ENCODE peak calls at places on chromosomes 13 and 19, in seven cellular contexts. A, I, H, Q, N, R and W are unnamed samples.

GRCh38 chr19:51824603-51825002 is 29.6 kb downstream of the FPR3 start:
- DNase-seq in A (no peak), I (no peak), H (no peak), Q (no peak), N (no peak), R (no peak), W (no peak)

GRCh38 chr13:31045621-31046081 is 113.2 kb downstream of the TEX26 start:
- DNase-seq in A (peak; percentile 17), I (no peak), H (peak; percentile 52), Q (peak; percentile 95), N (peak; percentile 90), R (peak; percentile 93), W (peak; percentile 50)

GRCh38 chr13:47277774-47278173 is 380.9 kb upstream of the HTR2A start:
- DNase-seq in A (no peak), I (no peak), H (no peak), Q (peak; percentile 27), N (no peak), R (peak; percentile 56), W (no peak)

GRCh38 chr13:107832521-107833095 is 382.7 kb downstream of the LIG4 start:
- DNase-seq in A (no peak), I (no peak), H (no peak), Q (no peak), N (no peak), R (no peak), W (no peak)

GRCh38 chr19:3183721-3184641 is 1.7 kb upstream of the NCLN start:
- DNase-seq in A (no peak), I (no peak), H (no peak), Q (no peak), N (no peak), R (no peak), W (no peak)

GRCh38 chr19:11530432-11530831 is 1.5 kb upstream of the ECSIT start:
- DNase-seq in A (no peak), I (peak; percentile 42), H (no peak), Q (peak; percentile 88), N (peak; percentile 87), R (peak; percentile 90), W (peak; percentile 28)

GRCh38 chr19:10238172-10238783 is 7.1 kb upstream of the S1PR2 start:
- DNase-seq in A (no peak), I (no peak), H (no peak), Q (peak; percentile 98), N (peak; percentile 75), R (peak; percentile 94), W (no peak)

GRCh38 chr13:29849071-29849541 is 1.3 kb downstream of the UBL3 start:
- DNase-seq in A (peak; percentile 28), I (peak; percentile 44), H (no peak), Q (peak; percentile 22), N (no peak), R (peak; percentile 39), W (no peak)

GRCh38 chr13:95527955-95528354 is 24.6 kb upstream of the CLDN10 start:
- DNase-seq in A (no peak), I (no peak), H (no peak), Q (no peak), N (no peak), R (no peak), W (no peak)

GRCh38 chr19:47479701-47480503 is 4.1 kb downstream of the KPTN start:
- DNase-seq in A (no peak), I (no peak), H (no peak), Q (peak; percentile 13), N (peak; percentile 82), R (peak; percentile 28), W (no peak)

GRCh38 chr13:40469581-40470282 is 196.7 kb downstream of the FOXO1 start:
- DNase-seq in A (no peak), I (no peak), H (no peak), Q (peak; percentile 76), N (no peak), R (no peak), W (no peak)

GRCh38 chr13:24218977-24219376 is 58.5 kb downstream of the SPATA13 start:
- DNase-seq in A (no peak), I (no peak), H (no peak), Q (peak; percentile 70), N (no peak), R (no peak), W (no peak)

GRCh38 chr13:25971499-25972145 is 80.2 kb downstream of the SHISA2 start:
- DNase-seq in A (no peak), I (no peak), H (peak; percentile 44), Q (no peak), N (no peak), R (no peak), W (no peak)

GRCh38 chr19:17455711-17456123 is 5.0 kb downstream of the NXNL1 start:
- DNase-seq in A (no peak), I (peak; percentile 45), H (no peak), Q (no peak), N (peak; percentile 70), R (no peak), W (no peak)

GRCh38 chr13:104757712-104758111 is 1691.5 kb upstream of the SLC10A2 start:
- DNase-seq in A (no peak), I (no peak), H (no peak), Q (no peak), N (no peak), R (no peak), W (no peak)

GRCh38 chr19:3479177-3479818 is 1.0 kb downstream of the SMIM24 start:
- DNase-seq in A (peak; percentile 79), I (peak; percentile 82), H (peak; percentile 22), Q (no peak), N (no peak), R (peak; percentile 27), W (no peak)

GRCh38 chr19:14059093-14059480 is 2.8 kb downstream of the PALM3 start:
- DNase-seq in A (peak; percentile 86), I (peak; percentile 76), H (peak; percentile 37), Q (no peak), N (peak; percentile 67), R (no peak), W (no peak)

GRCh38 chr13:28147489-28147888 is 9.1 kb downstream of the PAN3 start:
- DNase-seq in A (no peak), I (no peak), H (no peak), Q (no peak), N (no peak), R (peak; percentile 38), W (no peak)

GRCh38 chr19:11382898-11383705 is 1.0 kb downstream of the EPOR start:
- DNase-seq in A (peak; percentile 77), I (peak; percentile 81), H (no peak), Q (peak; percentile 41), N (peak; percentile 85), R (no peak), W (no peak)

GRCh38 chr19:39514840-39515550 is at the start of gene SELENOV:
- DNase-seq in A (peak; percentile 44), I (peak; percentile 77), H (no peak), Q (peak; percentile 5), N (no peak), R (no peak), W (no peak)

GRCh38 chr19:49857834-49858590 is 7.1 kb downstream of the PTOV1 start:
- DNase-seq in A (no peak), I (no peak), H (no peak), Q (no peak), N (peak; percentile 63), R (no peak), W (no peak)

GRCh38 chr13:53784331-53784730 is 755.7 kb downstream of the OLFM4 start:
- DNase-seq in A (no peak), I (no peak), H (no peak), Q (no peak), N (no peak), R (no peak), W (no peak)

DNA sequence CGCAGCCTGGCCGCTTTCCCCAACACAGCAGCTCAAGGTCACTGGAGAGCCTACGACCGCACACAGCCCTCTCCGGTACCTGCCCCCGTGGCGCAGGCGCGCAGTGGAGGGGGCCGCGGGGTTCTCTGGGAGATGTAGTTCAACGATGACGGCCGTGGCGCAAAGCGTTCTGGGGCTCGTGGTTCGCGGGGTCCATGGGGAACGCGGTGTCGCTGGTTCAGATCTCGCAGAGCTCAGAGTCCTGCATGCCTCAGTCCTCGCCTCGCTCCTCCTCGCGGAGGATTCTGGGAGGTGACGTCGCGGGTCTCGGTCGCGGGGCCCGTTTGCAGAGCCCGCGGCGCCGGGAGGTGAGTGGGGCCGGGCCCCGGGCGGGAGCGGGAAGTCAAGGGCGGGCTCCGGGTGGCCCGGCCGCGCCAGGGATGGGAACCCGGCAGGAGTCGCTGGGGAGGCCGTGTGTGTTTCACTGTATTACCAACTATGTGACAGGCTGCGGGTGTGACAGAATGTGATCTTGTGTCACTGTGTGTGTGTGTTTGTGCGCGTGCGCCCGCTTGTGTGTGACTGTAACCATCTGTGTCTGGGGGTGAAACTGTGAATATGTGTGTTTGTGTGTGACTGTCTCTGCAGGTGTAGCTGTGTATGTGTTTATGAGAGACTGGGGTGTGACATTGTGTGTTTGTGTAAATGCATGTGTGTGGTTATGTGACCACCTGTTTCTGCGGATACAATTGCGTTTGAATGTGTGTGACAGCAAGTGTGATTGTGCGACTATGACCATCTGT is at the start of gene ZNF527:
- DNase-seq in A (peak; percentile 95), I (peak; percentile 96), H (peak; percentile 95), Q (peak; percentile 97), N (peak; percentile 98), R (peak; percentile 96), W (peak; percentile 93)
- TF ChIP-seq CTCF in A (no peak), I (peak; percentile 12), H (no peak), Q (no peak), N (peak; percentile 8), R (no peak), W (no peak)

GRCh38 chr13:93227280-93227905 is 786 bp downstream of the GPC6 start:
- DNase-seq in A (no peak), I (no peak), H (no peak), Q (peak; percentile 67), N (no peak), R (peak; percentile 46), W (no peak)
- TF ChIP-seq CTCF in A (no peak), I (no peak), H (no peak), Q (no peak), N (no peak), R (no peak), W (no peak)

DNA sequence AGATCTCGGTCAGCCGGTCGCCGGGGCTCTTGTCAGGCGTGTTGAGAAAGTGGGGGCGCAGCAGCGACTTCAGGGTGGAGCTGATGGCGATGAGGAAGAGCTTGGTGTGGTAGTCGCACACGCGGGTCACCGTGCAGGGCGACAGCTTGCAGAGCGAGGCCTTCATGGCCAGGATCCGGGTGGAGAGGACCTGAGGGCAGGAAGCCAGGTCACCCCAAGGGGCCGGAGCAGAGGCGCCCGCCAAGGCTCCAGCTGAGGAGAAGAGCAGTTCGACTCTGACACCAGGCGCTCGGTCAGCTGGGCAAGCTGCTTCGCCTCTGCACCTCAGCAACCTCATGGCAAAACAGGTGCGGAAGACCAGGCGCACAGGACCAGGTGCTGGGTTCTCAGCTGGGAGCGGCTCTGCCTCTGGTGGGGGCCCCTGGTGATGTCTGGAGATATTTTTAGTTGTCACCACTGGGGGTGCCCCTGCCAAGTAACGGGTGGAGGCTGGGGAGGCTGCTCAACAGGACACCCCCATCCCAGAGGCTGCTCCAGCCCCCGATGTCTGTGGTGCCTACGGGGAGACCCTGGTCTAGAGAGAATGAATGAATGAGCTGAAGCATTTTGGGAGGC is 15.9 kb downstream of the CFD start:
- DNase-seq in A (no peak), I (no peak), H (no peak), Q (no peak), N (peak; percentile 61), R (no peak), W (no peak)
- TF ChIP-seq CTCF in A (no peak), I (no peak), H (no peak), Q (no peak), N (no peak), R (no peak), W (no peak)

GRCh38 chr13:61500176-61500575 is 84.5 kb upstream of the PCDH20 start:
- DNase-seq in A (no peak), I (no peak), H (no peak), Q (no peak), N (no peak), R (no peak), W (no peak)
- TF ChIP-seq CTCF in A (no peak), I (no peak), H (no peak), Q (no peak), N (no peak), R (no peak), W (no peak)